ENCODE peak calls at places on chromosomes 1 and 21, in four cellular contexts. X, J, L and S are unnamed samples.

GRCh38 chr1:100265562-100265930 is 470 bp upstream of the RTCA start:
- DNase-seq in X (no peak), L (no peak), J (no peak), S (no peak)

GRCh38 chr1:240001177-240001740 is 90.4 kb upstream of the FMN2 start:
- DNase-seq in J (no peak), X (no peak), L (no peak), S (no peak)

GRCh38 chr1:29669488-29669871 is 433.2 kb downstream of the PTPRU start:
- DNase-seq in L (no peak), J (no peak), X (no peak), S (no peak)

GRCh38 chr1:3292051-3292722 is 162.3 kb upstream of the ARHGEF16 start:
- DNase-seq in X (no peak), L (no peak), J (no peak), S (no peak)

GRCh38 chr1:238710697-238711096 is 675.7 kb upstream of the CHRM3 start:
- DNase-seq in L (no peak), X (no peak), J (no peak), S (no peak)

GRCh38 chr1:151653397-151653796 is 41.5 kb downstream of the SNX27 start:
- DNase-seq in L (peak), J (peak), X (peak), S (no peak)

GRCh38 chr1:11888206-11888876 is 29.6 kb upstream of the NPPB start:
- DNase-seq in J (no peak), L (no peak), X (no peak), S (no peak)

GRCh38 chr1:81880781-81881180 is 80.0 kb downstream of the ADGRL2 start:
- DNase-seq in X (no peak), J (no peak), L (no peak), S (no peak)

DNA sequence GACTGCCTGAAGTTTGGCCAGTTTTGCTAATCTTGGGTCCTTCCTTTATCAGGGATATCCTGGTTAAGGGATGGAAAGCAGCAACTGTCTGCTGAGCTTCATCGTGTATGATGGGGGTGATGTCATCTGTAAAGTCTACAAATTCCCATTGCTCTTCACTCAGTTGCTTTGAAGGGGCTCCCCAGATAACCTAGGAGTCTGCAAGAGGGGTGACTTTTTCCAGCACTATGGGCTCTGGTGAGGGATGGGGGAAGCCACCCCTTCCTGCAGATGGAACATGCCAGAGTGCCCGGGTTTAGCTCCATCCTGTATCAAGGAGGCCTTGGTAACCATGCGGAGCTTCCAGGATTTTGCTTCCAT is 28.4 kb downstream of the EDARADD start:
- DNase-seq in L (no peak), X (no peak), J (no peak), S (no peak)
- TF ChIP-seq CTCF in L (no peak), X (no peak), J (no peak), S (no peak)

DNA sequence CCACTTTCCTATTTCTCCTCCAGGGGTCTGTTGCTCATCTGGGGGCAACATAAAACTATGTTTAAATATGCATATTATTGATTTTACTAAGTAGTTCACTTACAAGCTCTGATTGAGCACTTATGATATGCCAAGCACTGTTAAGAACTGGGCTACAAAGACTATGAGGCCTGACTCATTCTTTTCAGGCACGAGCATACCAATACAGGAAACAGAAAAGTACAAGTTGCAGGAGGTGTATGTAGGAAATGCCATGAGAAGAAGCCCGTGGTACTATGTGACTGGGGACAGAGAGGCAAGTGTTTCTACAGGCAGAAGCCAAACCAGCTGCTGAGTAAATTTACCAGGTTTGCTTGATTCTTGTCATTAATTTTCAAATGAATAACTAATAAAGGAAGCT is 120.4 kb upstream of the PTGFR start:
- DNase-seq in J (no peak), X (peak), L (no peak), S (no peak)
- TF ChIP-seq CTCF in J (no peak), X (no peak), L (no peak), S (no peak)

DNA sequence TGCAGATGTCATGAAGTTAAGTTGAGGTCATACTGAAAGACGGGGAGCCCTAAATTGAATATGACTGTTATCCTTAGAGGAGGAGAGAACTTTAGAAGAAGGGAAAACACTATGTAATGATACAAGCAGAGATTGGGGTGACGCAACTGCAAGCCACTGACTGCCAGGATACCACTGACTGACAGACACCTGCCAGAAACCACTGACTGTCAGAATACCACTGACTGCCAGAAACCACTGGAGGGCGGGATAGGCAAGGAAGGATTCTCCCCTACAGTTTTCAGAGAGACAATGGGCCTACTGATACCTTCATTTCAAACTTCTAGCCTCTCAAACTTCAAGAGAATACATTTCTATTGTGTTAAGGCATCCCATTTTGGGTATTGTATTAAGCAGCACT is 388.7 kb downstream of the USH2A start:
- DNase-seq in L (no peak), X (no peak), J (no peak), S (no peak)
- TF ChIP-seq CTCF in L (peak), X (no peak), J (no peak), S (no peak)

GRCh38 chr1:90114521-90115141 is 119.7 kb downstream of the ZNF326 start:
- DNase-seq in X (peak), J (peak), L (peak), S (no peak)
- TF ChIP-seq CTCF in X (peak), J (peak), L (peak), S (no peak)

GRCh38 chr21:39581414-39581813 is 31.3 kb upstream of the B3GALT5 start:
- DNase-seq in X (no peak), L (no peak), J (no peak), S (no peak)
- TF ChIP-seq CTCF in X (no peak), L (no peak), J (no peak), S (no peak)